ENCODE peak calls at places on chromosomes 4 and X, in five cellular contexts. One of them, this sample, is unnamed. For H3K27me3, the result is how much of the 10 kb centered on the place peaks cover.

GRCh38 chr4:107069049-107069448 is 32.9 kb upstream of the DKK2 start:
- DNase-seq in fibroblast of lung: peak
- DNase-seq in CD8-positive, alpha-beta T cell: no peak
- DNase-seq in pancreas: no peak
- DNase-seq in brain microvascular endothelial cell: peak
- DNase-seq in this sample: no peak

GRCh38 chrX:47514553-47515235 is 31.7 kb upstream of the ZNF41 start:
- DNase-seq in CD8-positive, alpha-beta T cell: no peak
- DNase-seq in fibroblast of lung: peak
- DNase-seq in pancreas: no peak
- DNase-seq in brain microvascular endothelial cell: peak
- DNase-seq in this sample: peak

GRCh38 chr4:6703786-6704185 is 5.9 kb downstream of the MRFAP1L1 start:
- DNase-seq in fibroblast of lung: no peak
- DNase-seq in brain microvascular endothelial cell: no peak
- DNase-seq in CD8-positive, alpha-beta T cell: no peak
- DNase-seq in pancreas: no peak
- DNase-seq in this sample: no peak

GRCh38 chr4:18953613-18954012 is 932.1 kb upstream of the LCORL start:
- DNase-seq in pancreas: no peak
- DNase-seq in fibroblast of lung: no peak
- DNase-seq in brain microvascular endothelial cell: no peak
- DNase-seq in CD8-positive, alpha-beta T cell: no peak
- DNase-seq in this sample: no peak

GRCh38 chr4:85905761-85906160 is 430.8 kb downstream of the ARHGAP24 start:
- DNase-seq in pancreas: no peak
- DNase-seq in CD8-positive, alpha-beta T cell: no peak
- DNase-seq in brain microvascular endothelial cell: no peak
- DNase-seq in fibroblast of lung: no peak
- DNase-seq in this sample: no peak

GRCh38 chrX:12701625-12702024 is 89.6 kb upstream of the PRPS2 start:
- DNase-seq in pancreas: peak
- DNase-seq in brain microvascular endothelial cell: peak
- DNase-seq in fibroblast of lung: peak
- DNase-seq in CD8-positive, alpha-beta T cell: no peak
- DNase-seq in this sample: peak

GRCh38 chr4:142404191-142404611 is 441.9 kb downstream of the INPP4B start:
- DNase-seq in pancreas: no peak
- DNase-seq in fibroblast of lung: peak
- DNase-seq in brain microvascular endothelial cell: peak
- DNase-seq in CD8-positive, alpha-beta T cell: no peak
- DNase-seq in this sample: no peak

GRCh38 chrX:63613531-63614028 is 171.4 kb downstream of the ARHGEF9 start:
- DNase-seq in pancreas: no peak
- DNase-seq in fibroblast of lung: no peak
- DNase-seq in brain microvascular endothelial cell: no peak
- DNase-seq in CD8-positive, alpha-beta T cell: no peak
- DNase-seq in this sample: no peak

GRCh38 chrX:110863883-110864282 is 68.3 kb upstream of the CHRDL1 start:
- DNase-seq in pancreas: no peak
- DNase-seq in brain microvascular endothelial cell: no peak
- DNase-seq in CD8-positive, alpha-beta T cell: no peak
- DNase-seq in fibroblast of lung: no peak
- DNase-seq in this sample: no peak

GRCh38 chr4:152079543-152080293 is 318.9 kb upstream of the GATB start:
- DNase-seq in fibroblast of lung: no peak
- DNase-seq in pancreas: no peak
- DNase-seq in CD8-positive, alpha-beta T cell: peak
- DNase-seq in brain microvascular endothelial cell: no peak
- DNase-seq in this sample: no peak

GRCh38 chr4:56743550-56743949 is 62.5 kb upstream of the HOPX start:
- DNase-seq in brain microvascular endothelial cell: no peak
- DNase-seq in CD8-positive, alpha-beta T cell: no peak
- DNase-seq in fibroblast of lung: no peak
- DNase-seq in pancreas: no peak
- DNase-seq in this sample: no peak

GRCh38 chr4:175891863-175892262 is 79.8 kb upstream of the GPM6A start:
- DNase-seq in brain microvascular endothelial cell: no peak
- DNase-seq in CD8-positive, alpha-beta T cell: no peak
- DNase-seq in fibroblast of lung: peak
- DNase-seq in pancreas: no peak
- DNase-seq in this sample: no peak

GRCh38 chr4:106238819-106239420 is 77.1 kb downstream of the TBCK start:
- DNase-seq in fibroblast of lung: peak
- DNase-seq in pancreas: no peak
- DNase-seq in brain microvascular endothelial cell: peak
- DNase-seq in CD8-positive, alpha-beta T cell: no peak
- DNase-seq in this sample: no peak

GRCh38 chrX:68834371-68835103 is 5.7 kb downstream of the EFNB1 start:
- DNase-seq in brain microvascular endothelial cell: no peak
- DNase-seq in pancreas: no peak
- DNase-seq in CD8-positive, alpha-beta T cell: peak
- DNase-seq in fibroblast of lung: no peak
- DNase-seq in this sample: no peak
- H3K27me3 ChIP-seq in brain microvascular endothelial cell: under half
- H3K27me3 ChIP-seq in pancreas: under half
- H3K27me3 ChIP-seq in CD8-positive, alpha-beta T cell: under half
- H3K27me3 ChIP-seq in fibroblast of lung: under half
- H3K27me3 ChIP-seq in this sample: under half

DNA sequence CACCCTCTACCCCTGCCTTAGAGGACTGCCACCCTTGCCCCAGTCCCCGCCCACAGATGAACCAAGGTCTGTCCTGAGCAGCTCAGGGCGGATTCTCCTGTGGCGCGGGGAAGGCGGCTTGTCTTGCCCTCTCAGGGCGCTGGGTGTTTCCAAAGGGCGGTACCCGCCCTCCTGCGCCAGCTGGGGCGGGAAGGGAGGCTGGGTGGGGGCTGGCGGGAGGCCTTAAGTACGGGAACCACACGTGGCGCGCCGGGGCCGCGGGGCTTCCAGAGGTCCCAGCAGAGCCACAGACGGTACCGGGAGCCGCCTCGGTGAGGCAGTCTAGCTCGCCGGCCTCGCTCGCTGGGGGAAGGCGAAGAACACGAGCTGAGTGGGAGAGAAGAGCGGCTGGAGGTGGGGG is 361.1 kb downstream of the MID1IP1 start:
- DNase-seq in fibroblast of lung: no peak
- DNase-seq in CD8-positive, alpha-beta T cell: no peak
- DNase-seq in pancreas: peak
- DNase-seq in brain microvascular endothelial cell: no peak
- DNase-seq in this sample: no peak
- H3K4me3 ChIP-seq in fibroblast of lung: no peak
- H3K4me3 ChIP-seq in CD8-positive, alpha-beta T cell: no peak
- H3K4me3 ChIP-seq in pancreas: no peak
- H3K4me3 ChIP-seq in brain microvascular endothelial cell: no peak
- H3K4me3 ChIP-seq in this sample: no peak

GRCh38 chr4:171813195-171813955 is at the start of gene GALNTL6:
- DNase-seq in fibroblast of lung: no peak
- DNase-seq in brain microvascular endothelial cell: no peak
- DNase-seq in pancreas: peak
- DNase-seq in CD8-positive, alpha-beta T cell: no peak
- DNase-seq in this sample: no peak
- H3K27me3 ChIP-seq in fibroblast of lung: under half
- H3K27me3 ChIP-seq in brain microvascular endothelial cell: under half
- H3K27me3 ChIP-seq in pancreas: under half
- H3K27me3 ChIP-seq in CD8-positive, alpha-beta T cell: under half
- H3K27me3 ChIP-seq in this sample: under half

GRCh38 chrX:21956783-21957182 is 16.3 kb downstream of the SMS start:
- DNase-seq in CD8-positive, alpha-beta T cell: no peak
- DNase-seq in fibroblast of lung: no peak
- DNase-seq in pancreas: no peak
- DNase-seq in brain microvascular endothelial cell: no peak
- DNase-seq in this sample: no peak

GRCh38 chrX:21949689-21950088 is 9.2 kb downstream of the SMS start:
- DNase-seq in brain microvascular endothelial cell: no peak
- DNase-seq in CD8-positive, alpha-beta T cell: no peak
- DNase-seq in fibroblast of lung: no peak
- DNase-seq in pancreas: no peak
- DNase-seq in this sample: no peak

GRCh38 chrX:21955398-21956189 is 15.1 kb downstream of the SMS start:
- DNase-seq in fibroblast of lung: no peak
- DNase-seq in CD8-positive, alpha-beta T cell: no peak
- DNase-seq in brain microvascular endothelial cell: no peak
- DNase-seq in pancreas: no peak
- DNase-seq in this sample: no peak

GRCh38 chrX:21948897-21949578 is 8.5 kb downstream of the SMS start:
- DNase-seq in fibroblast of lung: no peak
- DNase-seq in pancreas: no peak
- DNase-seq in CD8-positive, alpha-beta T cell: no peak
- DNase-seq in brain microvascular endothelial cell: no peak
- DNase-seq in this sample: no peak

GRCh38 chrX:21952624-21953023 is 12.1 kb downstream of the SMS start:
- DNase-seq in pancreas: no peak
- DNase-seq in fibroblast of lung: no peak
- DNase-seq in brain microvascular endothelial cell: no peak
- DNase-seq in CD8-positive, alpha-beta T cell: no peak
- DNase-seq in this sample: no peak
- H3K4me3 ChIP-seq in pancreas: no peak
- H3K4me3 ChIP-seq in fibroblast of lung: no peak
- H3K4me3 ChIP-seq in brain microvascular endothelial cell: no peak
- H3K4me3 ChIP-seq in CD8-positive, alpha-beta T cell: no peak
- H3K4me3 ChIP-seq in this sample: no peak

GRCh38 chr4:8909548-8909947 is 37.9 kb upstream of the HMX1 start:
- DNase-seq in pancreas: no peak
- DNase-seq in brain microvascular endothelial cell: no peak
- DNase-seq in fibroblast of lung: no peak
- DNase-seq in CD8-positive, alpha-beta T cell: peak
- DNase-seq in this sample: no peak

GRCh38 chr4:8911311-8912088 is 39.9 kb upstream of the HMX1 start:
- DNase-seq in CD8-positive, alpha-beta T cell: peak
- DNase-seq in fibroblast of lung: no peak
- DNase-seq in pancreas: no peak
- DNase-seq in brain microvascular endothelial cell: no peak
- DNase-seq in this sample: no peak

GRCh38 chr4:8910100-8910821 is 38.6 kb upstream of the HMX1 start:
- DNase-seq in fibroblast of lung: no peak
- DNase-seq in brain microvascular endothelial cell: no peak
- DNase-seq in CD8-positive, alpha-beta T cell: peak
- DNase-seq in pancreas: no peak
- DNase-seq in this sample: no peak

GRCh38 chr4:8912089-8912455 is 40.4 kb upstream of the HMX1 start:
- DNase-seq in fibroblast of lung: no peak
- DNase-seq in CD8-positive, alpha-beta T cell: peak
- DNase-seq in pancreas: no peak
- DNase-seq in brain microvascular endothelial cell: no peak
- DNase-seq in this sample: no peak

DNA sequence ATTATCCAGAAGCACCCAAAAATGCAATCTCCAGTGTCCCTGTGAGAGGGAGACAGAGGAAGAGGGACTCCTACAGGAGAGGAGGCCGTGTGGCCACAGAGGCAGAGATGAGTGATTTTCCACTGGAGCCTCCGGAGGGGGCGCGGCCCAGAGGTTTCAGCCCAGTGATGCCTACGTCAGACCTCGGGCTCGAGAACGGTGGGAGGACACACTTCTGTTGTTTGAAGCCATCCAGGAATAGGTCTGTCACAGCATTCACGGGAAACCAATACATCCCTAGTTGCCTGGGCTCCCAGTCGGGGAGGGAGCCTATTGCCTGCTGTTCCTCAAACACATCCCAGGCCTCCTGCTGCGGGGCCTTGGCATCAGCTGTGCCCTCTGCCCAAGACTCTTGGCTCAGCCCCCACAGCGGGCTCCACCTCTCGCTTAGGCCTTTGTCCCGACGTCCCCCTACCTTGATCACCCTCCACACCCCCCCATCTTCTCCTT is 39.2 kb upstream of the HMX1 start:
- DNase-seq in fibroblast of lung: no peak
- DNase-seq in CD8-positive, alpha-beta T cell: peak
- DNase-seq in brain microvascular endothelial cell: no peak
- DNase-seq in pancreas: no peak
- DNase-seq in this sample: no peak
- H3K27me3 ChIP-seq in fibroblast of lung: under half
- H3K27me3 ChIP-seq in CD8-positive, alpha-beta T cell: under half
- H3K27me3 ChIP-seq in brain microvascular endothelial cell: under half
- H3K27me3 ChIP-seq in pancreas: under half
- H3K27me3 ChIP-seq in this sample: under half

DNA sequence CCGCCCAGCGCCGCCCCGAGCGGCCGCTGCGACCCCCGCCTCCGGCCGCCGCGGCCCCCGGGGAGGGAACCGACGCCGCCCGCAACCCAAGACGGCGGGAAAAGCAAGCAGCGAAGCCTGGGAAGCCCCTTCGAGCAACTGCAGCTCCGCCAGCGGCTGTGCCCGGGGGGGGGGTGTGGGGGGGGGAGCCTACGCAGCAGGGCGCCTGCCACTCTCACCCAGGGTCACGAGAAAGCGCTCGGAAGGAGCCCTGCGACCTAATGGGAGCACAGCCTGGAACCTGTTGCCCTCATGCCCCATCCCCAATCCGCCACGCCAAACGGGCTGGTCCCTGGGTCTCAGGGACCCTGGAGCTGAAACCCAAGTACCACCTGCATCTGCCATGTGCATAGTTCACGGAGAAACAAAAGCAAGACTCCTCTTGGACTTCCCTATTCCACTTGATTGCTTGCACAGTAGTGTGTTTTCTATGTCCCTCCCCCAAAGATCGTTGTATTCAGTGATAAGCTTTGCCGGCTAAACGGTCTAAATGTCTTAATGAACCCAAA is 318 bp upstream of the GAB3 start:
- DNase-seq in pancreas: no peak
- DNase-seq in brain microvascular endothelial cell: no peak
- DNase-seq in fibroblast of lung: no peak
- DNase-seq in CD8-positive, alpha-beta T cell: no peak
- DNase-seq in this sample: no peak
- H3K4me3 ChIP-seq in pancreas: peak
- H3K4me3 ChIP-seq in brain microvascular endothelial cell: peak
- H3K4me3 ChIP-seq in fibroblast of lung: no peak
- H3K4me3 ChIP-seq in CD8-positive, alpha-beta T cell: peak
- H3K4me3 ChIP-seq in this sample: peak

GRCh38 chrX:115356369-115356768 is 66.9 kb downstream of the LUZP4 start:
- DNase-seq in pancreas: no peak
- DNase-seq in CD8-positive, alpha-beta T cell: no peak
- DNase-seq in brain microvascular endothelial cell: no peak
- DNase-seq in fibroblast of lung: no peak
- DNase-seq in this sample: no peak
- H3K27me3 ChIP-seq in pancreas: under half
- H3K27me3 ChIP-seq in CD8-positive, alpha-beta T cell: under half
- H3K27me3 ChIP-seq in brain microvascular endothelial cell: under half
- H3K27me3 ChIP-seq in fibroblast of lung: under half
- H3K27me3 ChIP-seq in this sample: under half